ENCODE peak calls at places on chromosomes 7 and 10, in nine cellular contexts. D is mammary epithelial cell; L is NCI-H69; G is SJSA1; M is T-cell; C is activated naive CD8-positive, alpha-beta T cell treated with anti-CD3 and anti-CD28 coated beads for 36 hours; A is AG20443; Y is Daoy; U is dorsolateral prefrontal cortex. J is an unnamed sample.

GRCh38 chr7:75977741-75978140 is 16.7 kb downstream of the TMEM120A start:
- DNase-seq in Y (no peak), D (no peak), C (no peak), L (peak), A (no peak), U (no peak), M (no peak), G (no peak), J (no peak)

GRCh38 chr7:105664816-105665525 is 83.7 kb upstream of the EFCAB10 start:
- DNase-seq in C (no peak), A (peak), D (no peak), L (peak), G (no peak), U (no peak), Y (peak), M (no peak), J (peak)

GRCh38 chr7:50663396-50664102 is 98.3 kb upstream of the DDC start:
- DNase-seq in D (peak), A (no peak), L (no peak), C (no peak), G (peak), M (no peak), U (no peak), Y (no peak), J (no peak)

GRCh38 chr10:46299531-46300366 is 13.0 kb downstream of the ANTXRL start:
- DNase-seq in D (no peak), C (no peak), U (peak), A (no peak), L (peak), Y (no peak), M (no peak), G (peak), J (no peak)

GRCh38 chr10:18429335-18429734 is 222.1 kb downstream of the NSUN6 start:
- DNase-seq in L (no peak), A (no peak), D (no peak), U (no peak), M (no peak), Y (peak), C (no peak), G (no peak), J (no peak)

GRCh38 chr10:80079312-80079613 is 798 bp downstream of the TMEM254 start:
- DNase-seq in M (no peak), U (no peak), A (no peak), D (no peak), Y (no peak), L (no peak), C (no peak), G (no peak), J (no peak)

GRCh38 chr10:43698156-43698555 is 49.5 kb upstream of the ZNF32 start:
- DNase-seq in L (no peak), A (no peak), U (no peak), M (no peak), Y (no peak), C (no peak), G (no peak), D (no peak), J (no peak)

GRCh38 chr10:75347211-75347610 is 54.4 kb downstream of the ZNF503 start:
- DNase-seq in U (no peak), Y (no peak), L (peak), D (no peak), A (no peak), M (no peak), G (no peak), C (no peak), J (no peak)

GRCh38 chr10:16944961-16945360 is 127.7 kb upstream of the RSU1 start:
- DNase-seq in U (no peak), L (no peak), G (no peak), C (no peak), D (no peak), Y (no peak), A (no peak), M (no peak), J (no peak)

GRCh38 chr7:37289347-37289746 is 159.3 kb downstream of the ELMO1 start:
- DNase-seq in A (no peak), Y (no peak), U (no peak), M (no peak), L (peak), D (no peak), C (no peak), G (no peak), J (no peak)

GRCh38 chr7:137454169-137455166 is 110.9 kb upstream of the PTN start:
- DNase-seq in M (no peak), D (peak), C (no peak), A (peak), G (no peak), Y (no peak), L (peak), U (no peak), J (peak)

GRCh38 chr7:32068411-32068905 is 1.7 kb downstream of the PDE1C start:
- DNase-seq in M (no peak), L (no peak), G (no peak), D (peak), A (no peak), C (no peak), U (no peak), Y (peak), J (no peak)

GRCh38 chr10:72328045-72328828 is 26.5 kb downstream of the DNAJB12 start:
- DNase-seq in G (peak), C (no peak), D (no peak), Y (no peak), A (peak), M (no peak), L (peak), U (peak), J (peak)

GRCh38 chr10:18582803-18583202 is 68.6 kb downstream of the NSUN6 start:
- DNase-seq in A (no peak), L (no peak), M (no peak), U (no peak), C (no peak), G (peak), Y (peak), D (no peak), J (peak)

GRCh38 chr10:94093286-94093905 is 99.7 kb downstream of the PLCE1 start:
- DNase-seq in U (no peak), G (no peak), M (no peak), Y (no peak), D (no peak), A (no peak), C (no peak), L (no peak), J (no peak)

GRCh38 chr10:103855424-103855823 is at the start of gene SH3PXD2A:
- DNase-seq in G (no peak), Y (peak), L (peak), A (peak), D (no peak), M (no peak), C (peak), U (no peak), J (peak)

GRCh38 chr10:80204801-80205477 is 398 bp downstream of the ANXA11 start:
- DNase-seq in C (peak), Y (peak), M (peak), D (no peak), U (no peak), L (peak), A (peak), G (no peak), J (peak)

GRCh38 chr10:14478201-14478600 is 147.5 kb upstream of the FRMD4A start:
- DNase-seq in C (no peak), D (no peak), Y (peak), M (no peak), G (no peak), A (no peak), U (no peak), L (peak), J (no peak)

GRCh38 chr10:21278491-21279216 is 246.8 kb downstream of the SKIDA1 start:
- DNase-seq in L (peak), G (peak), Y (peak), C (peak), D (peak), A (peak), M (peak), U (peak), J (peak)

GRCh38 chr10:44651834-44652233 is 259.3 kb upstream of the TMEM72 start:
- DNase-seq in D (no peak), U (no peak), Y (peak), M (no peak), L (no peak), C (no peak), G (no peak), A (peak), J (no peak)

GRCh38 chr7:53315986-53316385 is 280.6 kb downstream of the POM121L12 start:
- DNase-seq in C (no peak), M (no peak), G (no peak), Y (no peak), L (peak), D (no peak), U (peak), A (no peak), J (no peak)

GRCh38 chr10:132362151-132362611 is 30.2 kb downstream of the LRRC27 start:
- DNase-seq in L (no peak), A (no peak), Y (no peak), C (no peak), D (no peak), M (no peak), U (peak), G (no peak), J (no peak)

GRCh38 chr10:119281581-119282071 is 74.3 kb downstream of the GRK5 start:
- DNase-seq in A (peak), Y (peak), L (peak), C (no peak), M (no peak), G (no peak), D (no peak), U (peak), J (no peak)

GRCh38 chr7:26200113-26200443 is 468 bp downstream of the HNRNPA2B1 start:
- DNase-seq in Y (peak), D (peak), A (peak), U (peak), L (peak), C (peak), M (peak), G (peak), J (no peak)

GRCh38 chr7:17185690-17186070 is 112.8 kb upstream of the AHR start:
- DNase-seq in G (no peak), C (no peak), Y (peak), U (no peak), L (no peak), A (no peak), D (peak), M (no peak), J (peak)

GRCh38 chr7:122942059-122942458 is 53.4 kb downstream of the TAS2R16 start:
- DNase-seq in A (no peak), Y (no peak), M (no peak), G (no peak), C (no peak), U (no peak), D (no peak), L (no peak), J (no peak)

GRCh38 chr7:34734786-34735185 is 76.8 kb downstream of the NPSR1 start:
- DNase-seq in C (no peak), U (no peak), G (no peak), A (no peak), D (no peak), Y (no peak), L (no peak), M (no peak), J (no peak)

GRCh38 chr10:131929122-131929845 is 28.5 kb downstream of the PPP2R2D start:
- DNase-seq in A (no peak), G (peak), L (no peak), U (no peak), C (no peak), M (no peak), Y (no peak), D (no peak), J (peak)

GRCh38 chr10:119020627-119020946 is 8.9 kb upstream of the NANOS1 start:
- DNase-seq in A (peak), U (no peak), M (no peak), L (no peak), D (peak), G (no peak), C (peak), Y (peak), J (no peak)

GRCh38 chr7:158655931-158656441 is 48.6 kb downstream of the NCAPG2 start:
- DNase-seq in L (no peak), A (no peak), Y (no peak), C (peak), M (no peak), D (no peak), U (no peak), G (no peak), J (no peak)

GRCh38 chr7:22885824-22886255 is 63.2 kb upstream of the TOMM7 start:
- DNase-seq in C (peak), A (no peak), G (no peak), Y (no peak), M (peak), U (no peak), L (peak), D (no peak), J (peak)

GRCh38 chr10:29353887-29354561 is 65.2 kb downstream of the LYZL1 start:
- DNase-seq in A (no peak), M (no peak), Y (no peak), D (no peak), L (no peak), G (no peak), C (no peak), U (no peak), J (no peak)

GRCh38 chr7:15667999-15668398 is 18.5 kb downstream of the MEOX2 start:
- DNase-seq in A (no peak), G (no peak), L (peak), Y (no peak), C (no peak), U (no peak), M (no peak), D (no peak), J (no peak)